ENCODE peak calls at places on chromosomes 3 and 15, in nine cellular contexts. G, K, X, W, L, Y, V, F and S are unnamed samples.

GRCh38 chr3:50562866-50563265 is 4.7 kb downstream of the C3orf18 start:
- DNase-seq in K (no peak), L (no peak), Y (no peak), W (no peak), F (no peak), X (peak), G (no peak), V (no peak), S (peak)

GRCh38 chr3:172467170-172467824 is 19.0 kb upstream of the GHSR start:
- DNase-seq in X (peak), F (no peak), K (no peak), L (peak), W (no peak), G (no peak), Y (no peak), V (no peak), S (peak)

GRCh38 chr3:196186661-196187573 is 24.3 kb downstream of the ZDHHC19 start:
- DNase-seq in K (no peak), L (peak), Y (no peak), V (no peak), X (no peak), G (peak), W (no peak), F (no peak), S (no peak)

GRCh38 chr15:79811406-79812405 is 85.1 kb downstream of the MTHFS start:
- DNase-seq in W (peak), F (no peak), L (peak), V (no peak), X (peak), Y (no peak), G (no peak), K (peak), S (peak)

GRCh38 chr15:83209333-83209732 is 1.7 kb upstream of the HDGFL3 start:
- DNase-seq in K (no peak), F (no peak), Y (no peak), W (no peak), L (peak), V (no peak), X (no peak), G (no peak), S (no peak)

GRCh38 chr15:42919794-42920280 is 741 bp downstream of the TTBK2 start:
- DNase-seq in L (peak), G (no peak), W (no peak), K (no peak), X (peak), Y (peak), F (peak), V (peak), S (peak)

GRCh38 chr3:17935217-17935616 is 192.8 kb upstream of the TBC1D5 start:
- DNase-seq in L (peak), V (no peak), K (no peak), G (no peak), Y (no peak), X (no peak), W (no peak), F (no peak), S (no peak)

GRCh38 chr3:170421758-170422157 is 3.1 kb downstream of the CLDN11 start:
- DNase-seq in K (no peak), X (no peak), V (no peak), Y (no peak), W (no peak), L (no peak), F (no peak), G (no peak), S (no peak)

GRCh38 chr3:48514431-48515227 is 10.7 kb upstream of the SHISA5 start:
- DNase-seq in G (no peak), Y (no peak), L (no peak), W (no peak), K (no peak), F (no peak), V (no peak), X (no peak), S (no peak)

GRCh38 chr3:51974963-51975856 is at the start of gene ABHD14A:
- DNase-seq in W (no peak), Y (peak), G (peak), L (peak), F (peak), K (peak), X (peak), V (peak), S (peak)

GRCh38 chr3:144053121-144053520 is 81.5 kb downstream of the DIPK2A start:
- DNase-seq in G (no peak), W (no peak), F (no peak), X (peak), K (no peak), Y (no peak), V (no peak), L (no peak), S (peak)

GRCh38 chr3:134535186-134535974 is 49.5 kb downstream of the CEP63 start:
- DNase-seq in L (no peak), Y (no peak), G (no peak), X (peak), W (no peak), F (no peak), K (no peak), V (no peak), S (no peak)

GRCh38 chr15:50024183-50024795 is 94.7 kb downstream of the ATP8B4 start:
- DNase-seq in G (no peak), Y (no peak), X (no peak), V (no peak), L (no peak), F (no peak), W (no peak), K (no peak), S (peak)

GRCh38 chr15:60757831-60758570 is 279.1 kb upstream of the ICE2 start:
- DNase-seq in K (no peak), V (no peak), L (no peak), W (no peak), Y (no peak), G (no peak), X (peak), F (no peak), S (peak)

GRCh38 chr3:104750581-104750980 is 616.1 kb upstream of the ALCAM start:
- DNase-seq in K (no peak), Y (no peak), G (no peak), X (no peak), F (no peak), V (no peak), L (no peak), W (no peak), S (peak)

GRCh38 chr3:57622362-57622761 is 25.2 kb upstream of the ARF4 start:
- DNase-seq in F (no peak), W (no peak), G (no peak), X (no peak), V (no peak), L (no peak), Y (no peak), K (no peak), S (no peak)

GRCh38 chr15:49406352-49407118 is 16.5 kb upstream of the FGF7 start:
- DNase-seq in F (no peak), W (no peak), V (no peak), K (no peak), G (no peak), Y (no peak), X (no peak), L (no peak), S (no peak)

GRCh38 chr3:177538064-177538742 is 340.9 kb upstream of the TBL1XR1 start:
- DNase-seq in K (peak), Y (no peak), F (no peak), L (no peak), X (peak), W (no peak), V (no peak), G (no peak), S (peak)

GRCh38 chr3:176734146-176734545 is 463.1 kb downstream of the TBL1XR1 start:
- DNase-seq in Y (no peak), G (peak), F (no peak), V (no peak), X (no peak), L (peak), W (no peak), K (no peak), S (no peak)

GRCh38 chr15:90553248-90553745 is 23.6 kb downstream of the CRTC3 start:
- DNase-seq in V (no peak), Y (no peak), L (no peak), F (no peak), G (no peak), K (no peak), W (no peak), X (peak), S (peak)

GRCh38 chr15:32956006-32956405 is 238.2 kb downstream of the GREM1 start:
- DNase-seq in F (no peak), K (peak), W (no peak), G (peak), V (peak), L (no peak), Y (peak), X (peak), S (peak)

GRCh38 chr3:99923873-99924272 is 106.2 kb downstream of the CMSS1 start:
- DNase-seq in K (no peak), X (no peak), F (no peak), G (no peak), W (no peak), V (no peak), L (no peak), Y (no peak), S (no peak)

GRCh38 chr3:175193815-175194518 is 334.8 kb downstream of the NAALADL2 start:
- DNase-seq in V (no peak), Y (no peak), X (peak), G (no peak), L (no peak), W (no peak), F (no peak), K (peak), S (peak)

GRCh38 chr15:68440136-68440535 is 8.2 kb upstream of the ITGA11 start:
- DNase-seq in X (no peak), L (no peak), V (no peak), Y (no peak), W (no peak), K (no peak), F (no peak), G (no peak), S (no peak)

GRCh38 chr3:189132901-189133300 is 38.9 kb upstream of the TPRG1 start:
- DNase-seq in V (peak), F (no peak), X (no peak), G (no peak), K (no peak), L (no peak), W (no peak), Y (no peak), S (no peak)

GRCh38 chr3:17546500-17546899 is 195.9 kb downstream of the TBC1D5 start:
- DNase-seq in V (no peak), L (peak), K (no peak), X (no peak), G (no peak), F (no peak), Y (no peak), W (no peak), S (no peak)